ENCODE peak calls at places on chromosomes 2 and 18, in ten cellular contexts. I, X, S, F, R, Z, E, O, Q and P are unnamed samples.
A peak's percentile ranks its signal among the peaks of the same experiment; 100 is the strongest.

GRCh38 chr18:50111398-50111797 is 83.5 kb downstream of the MYO5B start:
- DNase-seq in R (no peak), Q (no peak), I (no peak), Z (no peak), E (no peak), X (no peak), F (no peak), S (no peak), O (no peak), P (no peak)

GRCh38 chr2:138329167-138329566 is 172.4 kb upstream of the SPOPL start:
- DNase-seq in X (no peak), I (no peak), Z (no peak), R (no peak), O (no peak), S (no peak), F (no peak), Q (no peak), E (no peak), P (no peak)

GRCh38 chr2:157194097-157194688 is 63.3 kb upstream of the GALNT5 start:
- DNase-seq in E (peak; percentile 78), R (peak; percentile 40), Q (peak; percentile 3), X (no peak), F (peak; percentile 54), S (no peak), Z (no peak), I (peak; percentile 9), O (peak; percentile 28), P (peak; percentile 12)

GRCh38 chr18:78519394-78520062 is 460.1 kb upstream of the SALL3 start:
- DNase-seq in R (no peak), E (no peak), Z (no peak), X (no peak), F (no peak), I (no peak), Q (no peak), O (no peak), S (no peak), P (no peak)

GRCh38 chr2:146481629-146482028 is 1363.2 kb upstream of the ACVR2A start:
- DNase-seq in Q (no peak), O (no peak), X (no peak), S (no peak), Z (no peak), E (peak; percentile 21), F (peak; percentile 15), I (no peak), R (no peak), P (no peak)

GRCh38 chr2:33388996-33389395 is 87.5 kb upstream of the RASGRP3 start:
- DNase-seq in F (no peak), S (no peak), O (no peak), X (no peak), E (no peak), Q (no peak), I (no peak), R (no peak), Z (no peak), P (no peak)

GRCh38 chr2:35708411-35708810 is 647.2 kb upstream of the CRIM1 start:
- DNase-seq in I (no peak), R (no peak), F (no peak), Z (no peak), S (no peak), Q (no peak), X (no peak), E (no peak), O (no peak), P (no peak)

GRCh38 chr2:74831693-74832530 is 2.0 kb upstream of the HK2 start:
- DNase-seq in Z (no peak), F (peak; percentile 28), R (peak; percentile 27), Q (no peak), E (no peak), S (no peak), O (no peak), X (no peak), I (no peak), P (no peak)

DNA sequence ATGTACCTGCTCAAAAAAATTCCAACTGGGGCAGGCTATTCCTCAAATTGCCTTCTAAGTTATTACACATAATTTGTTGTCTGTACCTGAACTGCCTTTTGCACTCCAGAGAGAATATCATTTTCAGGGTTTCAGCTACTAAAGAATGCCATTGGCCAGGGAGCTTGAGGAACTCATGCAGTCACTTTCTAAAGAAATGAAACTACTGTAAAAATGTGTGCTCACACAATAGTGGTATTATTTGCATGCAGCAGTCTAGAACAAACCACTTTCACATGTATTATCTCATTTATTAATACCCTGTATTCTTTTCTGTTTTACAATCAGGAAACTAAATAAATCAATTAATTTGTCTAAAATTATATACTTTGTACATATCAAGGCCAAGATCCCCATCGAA is 152.1 kb downstream of the PID1 start:
- DNase-seq in F (no peak), I (no peak), X (no peak), R (no peak), S (no peak), O (no peak), Z (no peak), Q (no peak), E (no peak), P (no peak)
- TF ChIP-seq CTCF in F (no peak), I (no peak), X (no peak), R (no peak), S (no peak), O (no peak), Z (no peak), Q (no peak), E (no peak), P (no peak)

DNA sequence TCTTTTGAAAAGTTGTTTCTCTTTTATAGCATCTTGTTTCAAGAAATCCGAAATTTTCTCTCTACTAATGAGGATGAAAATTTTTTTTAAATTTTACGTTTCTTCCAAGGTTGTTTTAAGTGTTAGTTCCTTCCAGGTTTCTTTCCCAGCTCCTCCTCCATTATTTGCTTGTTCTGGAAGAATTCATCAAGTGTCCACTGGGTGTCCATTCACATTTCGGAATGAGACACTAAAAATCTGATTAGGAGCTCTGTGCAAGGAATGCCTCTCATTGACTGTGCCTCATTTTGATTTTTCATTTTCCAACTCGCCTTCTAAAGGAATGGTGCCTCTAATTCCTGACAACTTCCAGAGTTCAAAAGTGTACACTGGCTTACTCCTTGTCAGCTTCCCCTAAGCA is 6.1 kb downstream of the SP100 start:
- DNase-seq in Q (no peak), X (no peak), I (no peak), S (no peak), O (no peak), E (no peak), R (no peak), F (no peak), Z (no peak), P (no peak)
- TF ChIP-seq CTCF in Q (no peak), X (no peak), I (peak; percentile 23), S (no peak), O (no peak), E (no peak), R (no peak), F (no peak), Z (peak; percentile 11), P (no peak)

GRCh38 chr2:178069551-178069950 is 3.0 kb downstream of the PDE11A start:
- DNase-seq in X (no peak), R (no peak), I (no peak), O (no peak), Q (no peak), F (no peak), E (no peak), S (no peak), Z (no peak), P (no peak)
- TF ChIP-seq CTCF in X (no peak), R (no peak), I (no peak), O (no peak), Q (no peak), F (no peak), E (no peak), S (peak; percentile 26), Z (no peak), P (no peak)

GRCh38 chr2:59701271-59701994 is 852.0 kb downstream of the BCL11A start:
- DNase-seq in Z (no peak), F (no peak), X (no peak), O (no peak), I (no peak), Q (no peak), S (no peak), E (no peak), R (no peak), P (no peak)
- TF ChIP-seq CTCF in Z (no peak), F (no peak), X (no peak), O (no peak), I (no peak), Q (no peak), S (no peak), E (no peak), R (no peak), P (no peak)

DNA sequence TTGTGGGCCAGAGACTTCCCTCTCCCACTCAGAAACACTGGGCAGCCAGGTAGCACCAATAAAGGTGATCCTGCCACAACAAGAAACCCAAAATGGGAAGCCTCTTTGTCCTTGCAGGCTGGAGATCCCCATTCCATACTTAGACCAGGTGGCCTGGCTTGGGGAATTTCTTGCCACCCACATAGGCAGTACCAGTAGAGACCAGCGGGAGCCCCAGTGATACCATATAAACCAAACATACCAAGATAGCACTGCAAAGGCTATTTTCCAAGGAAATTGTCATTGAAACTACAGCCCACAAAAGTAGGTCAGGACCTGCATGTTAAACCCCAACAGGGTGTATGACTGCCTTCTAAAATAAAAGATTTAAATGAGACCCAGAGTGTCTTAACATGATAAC is 171.6 kb downstream of the DIS3L2 start:
- DNase-seq in Z (no peak), F (no peak), R (no peak), X (no peak), O (peak; percentile 12), Q (no peak), I (no peak), E (no peak), S (no peak), P (no peak)
- TF ChIP-seq CTCF in Z (peak; percentile 20), F (no peak), R (no peak), X (no peak), O (no peak), Q (peak; percentile 38), I (peak; percentile 28), E (peak; percentile 29), S (no peak), P (no peak)

GRCh38 chr2:54906711-54907110 is 143.5 kb downstream of the RTN4 start:
- DNase-seq in O (no peak), S (no peak), Z (no peak), E (no peak), R (no peak), I (no peak), X (no peak), F (no peak), Q (no peak), P (no peak)
- TF ChIP-seq CTCF in O (no peak), S (no peak), Z (no peak), E (no peak), R (no peak), I (no peak), X (no peak), F (no peak), Q (no peak), P (no peak)